ENCODE peak calls at places on chromosomes 11 and 22, in nine cellular contexts. H is activated CD4-positive, alpha-beta T cell treated with anti-CD3 and anti-CD28 coated beads, Interleukin-2, amount 50 U/mL, for 1 hour; Q is EH; M is NCI-H1436; B is head of caudate nucleus; U is KBM-7; V is brain microvascular endothelial cell; R is RPMI7951; O is HS-5. Z is an unnamed sample.

GRCh38 chr22:19880786-19881569 is 26.3 kb upstream of the GNB1L start:
- DNase-seq in Q (peak; percentile 99), M (no peak), U (no peak), R (peak; percentile 95), B (peak; percentile 11), V (peak; percentile 98), O (peak; percentile 95), H (no peak), Z (peak; percentile 98)

GRCh38 chr11:18100926-18101656 is 4.8 kb downstream of the SAAL1 start:
- DNase-seq in Q (no peak), M (no peak), R (no peak), V (no peak), O (no peak), H (no peak), U (peak; percentile 50), B (no peak), Z (no peak)

GRCh38 chr11:75654314-75654713 is 14.5 kb downstream of the MAP6 start:
- DNase-seq in Q (peak; percentile 77), M (no peak), H (no peak), B (no peak), R (no peak), O (peak; percentile 74), U (no peak), V (no peak), Z (no peak)

GRCh38 chr22:28813772-28814518 is 13.6 kb upstream of the XBP1 start:
- DNase-seq in R (no peak), H (no peak), B (peak; percentile 29), O (no peak), Q (no peak), M (no peak), V (no peak), U (peak; percentile 81), Z (no peak)

GRCh38 chr11:36265793-36266628 is 23.2 kb downstream of the COMMD9 start:
- DNase-seq in R (no peak), U (peak; percentile 69), M (peak; percentile 49), O (no peak), B (peak; percentile 61), Q (peak; percentile 46), V (peak; percentile 28), H (peak; percentile 54), Z (no peak)

GRCh38 chr11:19672591-19673206 is 39.9 kb upstream of the NAV2 start:
- DNase-seq in U (no peak), V (no peak), M (no peak), H (no peak), Q (no peak), R (no peak), B (no peak), O (no peak), Z (no peak)

GRCh38 chr11:129943036-129943435 is 47.7 kb upstream of the NFRKB start:
- DNase-seq in Q (no peak), H (no peak), V (no peak), B (no peak), M (no peak), R (no peak), U (no peak), O (no peak), Z (no peak)

GRCh38 chr11:125494987-125495725 is 909 bp downstream of the FEZ1 start:
- DNase-seq in R (peak; percentile 53), V (no peak), O (no peak), H (no peak), Q (peak; percentile 51), U (no peak), B (peak; percentile 82), M (no peak), Z (peak; percentile 48)

GRCh38 chr11:66111158-66111557 is 41.1 kb downstream of the PACS1 start:
- DNase-seq in U (no peak), V (no peak), Q (no peak), O (no peak), M (no peak), H (no peak), R (no peak), B (no peak), Z (no peak)

GRCh38 chr22:43476341-43476740 is 64.5 kb downstream of the MPPED1 start:
- DNase-seq in H (no peak), M (no peak), V (no peak), R (no peak), O (no peak), B (no peak), Q (no peak), U (no peak), Z (no peak)

GRCh38 chr11:23727821-23728220 is 769.0 kb upstream of the LUZP2 start:
- DNase-seq in Q (peak; percentile 24), O (peak; percentile 55), H (no peak), U (no peak), M (no peak), V (peak; percentile 79), B (no peak), R (peak; percentile 43), Z (no peak)

GRCh38 chr22:29609139-29609538 is 5.7 kb downstream of the NF2 start:
- DNase-seq in M (no peak), Q (no peak), O (no peak), H (no peak), U (peak; percentile 21), R (no peak), V (no peak), B (no peak), Z (no peak)

GRCh38 chr11:67288452-67289225 is 464 bp upstream of the ANKRD13D start:
- DNase-seq in B (peak; percentile 91), Q (peak; percentile 91), V (peak; percentile 87), U (peak; percentile 97), O (peak; percentile 30), H (peak; percentile 86), M (peak; percentile 93), R (peak; percentile 92), Z (peak; percentile 80)

GRCh38 chr11:134579709-134580634 is 167.9 kb upstream of the B3GAT1 start:
- DNase-seq in O (no peak), U (no peak), H (no peak), V (no peak), Q (no peak), R (no peak), M (no peak), B (no peak), Z (no peak)

GRCh38 chr11:72838691-72839305 is 24.6 kb downstream of the ATG16L2 start:
- DNase-seq in M (no peak), Q (no peak), B (no peak), O (no peak), H (no peak), R (no peak), V (no peak), U (no peak), Z (no peak)

GRCh38 chr11:103395612-103396011 is 286.4 kb downstream of the DYNC2H1 start:
- DNase-seq in U (no peak), V (peak; percentile 12), Q (peak; percentile 85), R (peak; percentile 11), M (no peak), H (no peak), O (peak; percentile 36), B (no peak), Z (no peak)

GRCh38 chr11:123521001-123521400 is 90.9 kb downstream of the GRAMD1B start:
- DNase-seq in Q (no peak), U (no peak), R (no peak), M (no peak), H (no peak), B (no peak), V (no peak), O (no peak), Z (no peak)

GRCh38 chr11:92140021-92140420 is 84.6 kb upstream of the FAT3 start:
- DNase-seq in V (no peak), M (no peak), R (no peak), H (no peak), Q (no peak), B (no peak), O (no peak), U (no peak), Z (no peak)

GRCh38 chr22:39223091-39223710 is 21.6 kb downstream of the PDGFB start:
- DNase-seq in R (peak; percentile 76), V (no peak), Q (no peak), H (no peak), O (no peak), M (no peak), B (no peak), U (no peak), Z (peak; percentile 85)

GRCh38 chr11:71076525-71077304 is 175.7 kb downstream of the SHANK2 start:
- DNase-seq in H (no peak), R (no peak), O (no peak), U (no peak), V (no peak), M (no peak), B (no peak), Q (no peak), Z (no peak)

GRCh38 chr11:61752117-61752924 is at the start of gene MYRF:
- DNase-seq in H (peak; percentile 56), M (peak; percentile 52), V (no peak), R (peak; percentile 10), U (no peak), Q (peak; percentile 57), O (no peak), B (peak; percentile 83), Z (no peak)

GRCh38 chr11:125141686-125142535 is 22.6 kb upstream of the PKNOX2 start:
- DNase-seq in B (peak; percentile 67), M (peak; percentile 9), R (peak; percentile 39), U (peak; percentile 69), H (peak; percentile 60), Q (peak; percentile 52), V (peak; percentile 27), O (no peak), Z (no peak)